ENCODE peak calls at places on chromosomes 11 and 22, in eight cellular contexts. E is type B pancreatic cell, F is HFF-Myc, X is WTC11, V is B cell, D is lung, Y is coronary artery, W is suprapubic skin. J is an unnamed sample.
A peak's percentile ranks its signal among the peaks of the same experiment; 100 is the strongest.

GRCh38 chr22:50169774-50170341 is 673 bp upstream of the PANX2 start:
- DNase-seq in E (no peak), F (no peak), X (no peak), V (peak; percentile 71), D (no peak), Y (no peak), W (no peak), J (no peak)

GRCh38 chr11:18105086-18105801 is 638 bp downstream of the SAAL1 start:
- DNase-seq in E (no peak), F (no peak), X (no peak), V (no peak), D (no peak), Y (no peak), W (no peak), J (no peak)

GRCh38 chr11:66267379-66268209 is 845 bp upstream of the RAB1B start:
- DNase-seq in E (peak; percentile 94), F (peak; percentile 48), X (peak; percentile 86), V (peak; percentile 95), D (peak; percentile 89), Y (peak; percentile 94), W (peak; percentile 93), J (peak; percentile 96)

GRCh38 chr22:31179345-31179744 is 19.4 kb downstream of the RNF185 start:
- DNase-seq in E (no peak), F (no peak), X (no peak), V (no peak), D (no peak), Y (no peak), W (peak; percentile 66), J (no peak)

GRCh38 chr11:102220728-102221467 is 96.4 kb upstream of the BIRC3 start:
- DNase-seq in E (no peak), F (no peak), X (no peak), V (no peak), D (no peak), Y (no peak), W (no peak), J (no peak)

GRCh38 chr22:40368016-40368415 is 2.4 kb upstream of the SGSM3 start:
- DNase-seq in E (no peak), F (no peak), X (no peak), V (no peak), D (no peak), Y (no peak), W (no peak), J (no peak)

GRCh38 chr11:119696378-119697157 is 32.4 kb downstream of the NECTIN1 start:
- DNase-seq in E (no peak), F (no peak), X (no peak), V (no peak), D (no peak), Y (no peak), W (peak; percentile 82), J (no peak)

GRCh38 chr22:43449205-43449830 is 37.5 kb downstream of the MPPED1 start:
- DNase-seq in E (no peak), F (no peak), X (peak; percentile 32), V (no peak), D (no peak), Y (no peak), W (no peak), J (no peak)

GRCh38 chr11:87359401-87359800 is 321.7 kb downstream of the TMEM135 start:
- DNase-seq in E (no peak), F (no peak), X (no peak), V (no peak), D (no peak), Y (no peak), W (no peak), J (no peak)

GRCh38 chr11:115316682-115317081 is 187.5 kb downstream of the CADM1 start:
- DNase-seq in E (no peak), F (no peak), X (no peak), V (no peak), D (no peak), Y (no peak), W (no peak), J (no peak)

GRCh38 chr11:115314330-115314729 is 189.9 kb downstream of the CADM1 start:
- DNase-seq in E (no peak), F (no peak), X (no peak), V (no peak), D (no peak), Y (no peak), W (no peak), J (no peak)

GRCh38 chr11:115321602-115322289 is 182.5 kb downstream of the CADM1 start:
- DNase-seq in E (no peak), F (no peak), X (no peak), V (no peak), D (no peak), Y (no peak), W (no peak), J (no peak)

GRCh38 chr11:115313224-115313838 is 190.9 kb downstream of the CADM1 start:
- DNase-seq in E (no peak), F (no peak), X (no peak), V (no peak), D (no peak), Y (no peak), W (no peak), J (no peak)

DNA sequence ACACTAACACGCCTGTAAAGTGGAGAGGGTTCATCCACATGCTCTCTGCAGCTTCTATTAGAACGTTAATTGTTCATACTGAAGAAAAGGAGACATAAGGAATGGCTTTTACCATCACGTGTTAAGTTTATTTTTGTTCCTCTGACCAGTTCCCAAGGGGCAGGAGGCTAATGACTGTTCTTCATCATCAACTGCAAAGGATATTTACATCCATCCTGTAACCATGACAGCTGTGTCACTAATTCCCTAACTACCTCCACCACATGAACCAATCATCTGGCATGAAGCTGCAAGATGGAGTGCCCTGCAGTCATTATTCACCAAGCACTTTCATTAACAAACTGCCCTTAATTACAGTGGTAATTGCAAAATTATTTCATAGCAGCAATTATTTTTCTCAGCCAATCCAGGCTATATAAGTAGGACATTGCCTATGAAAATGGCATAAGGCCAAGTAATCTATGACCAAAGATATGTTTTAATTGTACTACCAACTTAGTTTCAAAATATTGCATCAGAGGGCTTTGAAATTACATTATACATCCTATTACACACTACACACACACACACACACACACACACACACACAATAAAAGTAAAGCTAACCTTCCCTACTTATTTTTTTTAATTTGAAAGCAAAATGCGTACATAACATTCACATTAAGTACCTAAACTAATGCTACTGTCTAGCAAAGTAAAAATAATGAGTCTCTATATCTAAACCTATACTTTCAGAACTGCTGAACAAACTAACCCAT is 186.6 kb downstream of the CADM1 start:
- DNase-seq in E (no peak), F (no peak), X (no peak), V (no peak), D (no peak), Y (no peak), W (no peak), J (no peak)
- TF ChIP-seq CTCF in E (no peak), F (no peak), X (no peak), V (no peak), D (no peak), Y (no peak), W (no peak), J (no peak)

DNA sequence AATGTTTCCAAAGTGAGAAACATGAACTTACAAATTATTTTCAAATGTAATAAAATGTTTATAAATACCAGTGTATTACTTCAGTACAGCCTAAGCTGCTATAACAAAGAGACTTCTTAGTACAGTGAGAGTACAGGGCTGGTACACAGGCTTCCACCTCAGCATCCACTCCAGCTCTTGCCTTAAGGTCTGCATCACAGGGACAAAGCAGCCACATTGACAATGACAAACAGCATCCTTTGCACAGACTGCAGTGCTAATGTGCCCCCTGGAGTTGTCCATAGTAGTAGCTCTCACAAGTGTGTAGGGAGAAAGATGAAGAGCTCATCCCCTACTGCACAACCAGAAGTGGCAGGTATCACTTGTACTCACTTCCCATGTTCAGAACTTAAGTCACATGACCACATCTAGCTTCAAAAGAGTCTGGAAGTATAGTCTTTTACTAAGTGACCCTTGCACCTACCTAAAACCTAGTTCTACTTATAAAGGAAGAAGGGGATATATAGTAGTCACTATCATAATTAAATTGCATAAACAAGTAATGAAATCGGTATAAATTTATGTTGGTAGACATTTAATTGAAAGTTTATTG is 10.7 kb upstream of the LIPT2 start:
- DNase-seq in E (no peak), F (no peak), X (no peak), V (no peak), D (no peak), Y (no peak), W (no peak), J (no peak)
- TF ChIP-seq CTCF in E (no peak), F (no peak), X (no peak), V (no peak), D (no peak), Y (no peak), W (no peak), J (no peak)

GRCh38 chr11:10415817-10416392 is 39.2 kb upstream of the AMPD3 start:
- DNase-seq in E (no peak), F (no peak), X (no peak), V (no peak), D (no peak), Y (no peak), W (no peak), J (no peak)
- TF ChIP-seq CTCF in E (no peak), F (no peak), X (no peak), V (peak; percentile 23), D (no peak), Y (no peak), W (no peak), J (peak; percentile 23)

GRCh38 chr22:37781434-37782059 is 26.2 kb upstream of the GCAT start:
- DNase-seq in E (no peak), F (no peak), X (peak; percentile 38), V (no peak), D (no peak), Y (no peak), W (no peak), J (no peak)
- TF ChIP-seq CTCF in E (peak; percentile 50), F (peak; percentile 37), X (no peak), V (no peak), D (no peak), Y (no peak), W (peak; percentile 40), J (peak; percentile 30)

GRCh38 chr22:38843201-38843715 is 570 bp downstream of the NPTXR start:
- DNase-seq in E (no peak), F (no peak), X (peak; percentile 60), V (peak; percentile 88), D (no peak), Y (no peak), W (no peak), J (no peak)
- TF ChIP-seq CTCF in E (peak; percentile 60), F (no peak), X (no peak), V (no peak), D (no peak), Y (no peak), W (peak; percentile 57), J (peak; percentile 51)

DNA sequence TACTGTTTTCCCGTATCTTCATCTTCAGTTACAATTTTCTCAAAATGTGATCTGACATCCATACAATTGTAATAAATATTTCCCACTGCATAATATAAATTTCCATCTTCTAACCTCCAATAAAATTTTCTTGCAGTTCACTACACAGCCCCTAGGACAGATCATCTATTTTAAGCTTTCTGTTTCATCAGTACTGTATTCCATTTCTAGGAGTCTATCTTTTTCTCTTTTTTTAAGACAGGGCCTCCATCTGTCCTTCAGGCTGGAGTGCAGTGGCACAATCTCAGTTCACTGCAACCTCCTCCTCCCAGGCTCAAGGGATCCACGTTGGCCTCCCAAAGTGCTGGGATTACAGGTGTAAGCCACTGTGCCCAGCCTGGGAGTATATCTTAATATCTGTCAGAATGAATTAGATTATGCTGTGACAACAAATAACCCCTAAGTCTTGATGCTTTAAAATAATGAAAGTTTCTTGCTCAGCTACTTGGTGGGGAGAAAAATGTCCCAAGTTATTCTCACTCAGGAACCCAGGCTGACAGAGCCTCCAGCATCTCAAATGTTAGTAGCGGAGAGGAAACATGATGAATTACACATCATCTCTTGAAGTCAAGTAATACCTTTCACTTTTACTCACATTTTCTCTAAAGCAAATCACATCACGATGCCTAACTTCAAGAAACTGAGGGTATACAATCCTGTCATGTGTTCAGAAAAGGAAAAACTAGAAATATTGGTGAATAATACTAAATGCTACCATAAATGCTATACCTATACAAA is 92.2 kb downstream of the BUD13 start:
- DNase-seq in E (no peak), F (no peak), X (no peak), V (no peak), D (no peak), Y (no peak), W (no peak), J (peak; percentile 40)
- TF ChIP-seq CTCF in E (peak; percentile 51), F (no peak), X (no peak), V (no peak), D (no peak), Y (no peak), W (no peak), J (no peak)

J was measured in osteocyte.